ENCODE peak calls at places on chromosomes 6 and 20, in five cellular contexts. One of them, this sample, is unnamed.
A peak's percentile ranks its signal among the peaks of the same experiment; 100 is the strongest.

GRCh38 chr6:76683985-76684384 is 611.5 kb upstream of the IMPG1 start:
- DNase-seq in stimulated activated CD8-positive, alpha-beta memory T cell treated with anti-CD3 and anti-CD28 coated beads, Interleukin-15, amount 100 ng/mL, for 48 hours: no peak
- DNase-seq in stimulated activated naive CD4-positive, alpha-beta T cell: no peak
- DNase-seq in bronchial epithelial cell: no peak
- DNase-seq in colonic mucosa: no peak
- DNase-seq in this sample: no peak

GRCh38 chr6:43723737-43724295 is 36.2 kb upstream of the MRPS18A start:
- DNase-seq in bronchial epithelial cell: peak; percentile 80
- DNase-seq in colonic mucosa: peak; percentile 92
- DNase-seq in stimulated activated CD8-positive, alpha-beta memory T cell treated with anti-CD3 and anti-CD28 coated beads, Interleukin-15, amount 100 ng/mL, for 48 hours: peak; percentile 49
- DNase-seq in stimulated activated naive CD4-positive, alpha-beta T cell: peak; percentile 66
- DNase-seq in this sample: peak; percentile 82

GRCh38 chr6:156280131-156280530 is 497.0 kb upstream of the ARID1B start:
- DNase-seq in stimulated activated naive CD4-positive, alpha-beta T cell: no peak
- DNase-seq in colonic mucosa: no peak
- DNase-seq in stimulated activated CD8-positive, alpha-beta memory T cell treated with anti-CD3 and anti-CD28 coated beads, Interleukin-15, amount 100 ng/mL, for 48 hours: no peak
- DNase-seq in bronchial epithelial cell: no peak
- DNase-seq in this sample: no peak

GRCh38 chr20:12638633-12639360 is 370.0 kb upstream of the SPTLC3 start:
- DNase-seq in bronchial epithelial cell: no peak
- DNase-seq in colonic mucosa: no peak
- DNase-seq in stimulated activated CD8-positive, alpha-beta memory T cell treated with anti-CD3 and anti-CD28 coated beads, Interleukin-15, amount 100 ng/mL, for 48 hours: no peak
- DNase-seq in stimulated activated naive CD4-positive, alpha-beta T cell: no peak
- DNase-seq in this sample: no peak

GRCh38 chr6:20416567-20417345 is 15.1 kb downstream of the E2F3 start:
- DNase-seq in stimulated activated CD8-positive, alpha-beta memory T cell treated with anti-CD3 and anti-CD28 coated beads, Interleukin-15, amount 100 ng/mL, for 48 hours: no peak
- DNase-seq in colonic mucosa: no peak
- DNase-seq in stimulated activated naive CD4-positive, alpha-beta T cell: no peak
- DNase-seq in bronchial epithelial cell: no peak
- DNase-seq in this sample: peak; percentile 20

GRCh38 chr6:118899948-118900347 is 6.0 kb downstream of the ASF1A start:
- DNase-seq in stimulated activated naive CD4-positive, alpha-beta T cell: no peak
- DNase-seq in bronchial epithelial cell: no peak
- DNase-seq in colonic mucosa: no peak
- DNase-seq in stimulated activated CD8-positive, alpha-beta memory T cell treated with anti-CD3 and anti-CD28 coated beads, Interleukin-15, amount 100 ng/mL, for 48 hours: no peak
- DNase-seq in this sample: no peak

GRCh38 chr20:58651823-58652605 is 931 bp downstream of the STX16 start:
- DNase-seq in stimulated activated CD8-positive, alpha-beta memory T cell treated with anti-CD3 and anti-CD28 coated beads, Interleukin-15, amount 100 ng/mL, for 48 hours: no peak
- DNase-seq in stimulated activated naive CD4-positive, alpha-beta T cell: peak; percentile 88
- DNase-seq in colonic mucosa: peak; percentile 74
- DNase-seq in bronchial epithelial cell: peak; percentile 64
- DNase-seq in this sample: peak; percentile 81

GRCh38 chr6:56450882-56451739 is 191.6 kb downstream of the DST start:
- DNase-seq in bronchial epithelial cell: no peak
- DNase-seq in stimulated activated CD8-positive, alpha-beta memory T cell treated with anti-CD3 and anti-CD28 coated beads, Interleukin-15, amount 100 ng/mL, for 48 hours: no peak
- DNase-seq in stimulated activated naive CD4-positive, alpha-beta T cell: no peak
- DNase-seq in colonic mucosa: peak; percentile 23
- DNase-seq in this sample: peak; percentile 16

GRCh38 chr20:34084227-34084923 is 27.7 kb downstream of the EIF2S2 start:
- DNase-seq in stimulated activated naive CD4-positive, alpha-beta T cell: no peak
- DNase-seq in stimulated activated CD8-positive, alpha-beta memory T cell treated with anti-CD3 and anti-CD28 coated beads, Interleukin-15, amount 100 ng/mL, for 48 hours: no peak
- DNase-seq in bronchial epithelial cell: no peak
- DNase-seq in colonic mucosa: no peak
- DNase-seq in this sample: no peak

GRCh38 chr6:167573461-167574215 is 248.8 kb downstream of the TTLL2 start:
- DNase-seq in stimulated activated CD8-positive, alpha-beta memory T cell treated with anti-CD3 and anti-CD28 coated beads, Interleukin-15, amount 100 ng/mL, for 48 hours: no peak
- DNase-seq in bronchial epithelial cell: no peak
- DNase-seq in stimulated activated naive CD4-positive, alpha-beta T cell: no peak
- DNase-seq in colonic mucosa: peak; percentile 12
- DNase-seq in this sample: no peak

GRCh38 chr6:151690768-151691562 is 116.5 kb upstream of the ESR1 start:
- DNase-seq in colonic mucosa: no peak
- DNase-seq in bronchial epithelial cell: no peak
- DNase-seq in stimulated activated CD8-positive, alpha-beta memory T cell treated with anti-CD3 and anti-CD28 coated beads, Interleukin-15, amount 100 ng/mL, for 48 hours: no peak
- DNase-seq in stimulated activated naive CD4-positive, alpha-beta T cell: peak; percentile 50
- DNase-seq in this sample: no peak

GRCh38 chr20:50895111-50895830 is 36.0 kb downstream of the ADNP start:
- DNase-seq in colonic mucosa: no peak
- DNase-seq in bronchial epithelial cell: no peak
- DNase-seq in stimulated activated naive CD4-positive, alpha-beta T cell: no peak
- DNase-seq in stimulated activated CD8-positive, alpha-beta memory T cell treated with anti-CD3 and anti-CD28 coated beads, Interleukin-15, amount 100 ng/mL, for 48 hours: no peak
- DNase-seq in this sample: no peak

GRCh38 chr20:33830371-33830770 is 19.2 kb downstream of the CHMP4B start:
- DNase-seq in stimulated activated naive CD4-positive, alpha-beta T cell: no peak
- DNase-seq in colonic mucosa: no peak
- DNase-seq in stimulated activated CD8-positive, alpha-beta memory T cell treated with anti-CD3 and anti-CD28 coated beads, Interleukin-15, amount 100 ng/mL, for 48 hours: no peak
- DNase-seq in bronchial epithelial cell: no peak
- DNase-seq in this sample: no peak

GRCh38 chr6:26172496-26172958 is 85.3 kb downstream of the HFE start:
- DNase-seq in stimulated activated naive CD4-positive, alpha-beta T cell: no peak
- DNase-seq in colonic mucosa: peak; percentile 51
- DNase-seq in bronchial epithelial cell: peak; percentile 33
- DNase-seq in stimulated activated CD8-positive, alpha-beta memory T cell treated with anti-CD3 and anti-CD28 coated beads, Interleukin-15, amount 100 ng/mL, for 48 hours: no peak
- DNase-seq in this sample: peak; percentile 58

GRCh38 chr6:27814665-27815424 is 97.4 kb downstream of the OR2B2 start:
- DNase-seq in colonic mucosa: peak; percentile 85
- DNase-seq in bronchial epithelial cell: peak; percentile 90
- DNase-seq in stimulated activated CD8-positive, alpha-beta memory T cell treated with anti-CD3 and anti-CD28 coated beads, Interleukin-15, amount 100 ng/mL, for 48 hours: no peak
- DNase-seq in stimulated activated naive CD4-positive, alpha-beta T cell: peak; percentile 89
- DNase-seq in this sample: peak; percentile 97

GRCh38 chr6:145623231-145623630 is 112.1 kb downstream of the EPM2A start:
- DNase-seq in colonic mucosa: no peak
- DNase-seq in stimulated activated CD8-positive, alpha-beta memory T cell treated with anti-CD3 and anti-CD28 coated beads, Interleukin-15, amount 100 ng/mL, for 48 hours: no peak
- DNase-seq in stimulated activated naive CD4-positive, alpha-beta T cell: no peak
- DNase-seq in bronchial epithelial cell: no peak
- DNase-seq in this sample: no peak

GRCh38 chr20:23629017-23629541 is 8.7 kb downstream of the CST3 start:
- DNase-seq in stimulated activated naive CD4-positive, alpha-beta T cell: no peak
- DNase-seq in colonic mucosa: peak; percentile 81
- DNase-seq in stimulated activated CD8-positive, alpha-beta memory T cell treated with anti-CD3 and anti-CD28 coated beads, Interleukin-15, amount 100 ng/mL, for 48 hours: no peak
- DNase-seq in bronchial epithelial cell: peak; percentile 95
- DNase-seq in this sample: peak; percentile 93

GRCh38 chr6:136550045-136550329 is 235 bp downstream of the MAP7 start:
- DNase-seq in bronchial epithelial cell: no peak
- DNase-seq in colonic mucosa: no peak
- DNase-seq in stimulated activated naive CD4-positive, alpha-beta T cell: no peak
- DNase-seq in stimulated activated CD8-positive, alpha-beta memory T cell treated with anti-CD3 and anti-CD28 coated beads, Interleukin-15, amount 100 ng/mL, for 48 hours: no peak
- DNase-seq in this sample: peak; percentile 13

GRCh38 chr6:155628315-155628714 is 172.7 kb upstream of the NOX3 start:
- DNase-seq in stimulated activated CD8-positive, alpha-beta memory T cell treated with anti-CD3 and anti-CD28 coated beads, Interleukin-15, amount 100 ng/mL, for 48 hours: peak; percentile 9
- DNase-seq in stimulated activated naive CD4-positive, alpha-beta T cell: no peak
- DNase-seq in colonic mucosa: no peak
- DNase-seq in bronchial epithelial cell: no peak
- DNase-seq in this sample: no peak

GRCh38 chr6:7960141-7960540 is 49.6 kb upstream of the TXNDC5 start:
- DNase-seq in colonic mucosa: no peak
- DNase-seq in stimulated activated CD8-positive, alpha-beta memory T cell treated with anti-CD3 and anti-CD28 coated beads, Interleukin-15, amount 100 ng/mL, for 48 hours: no peak
- DNase-seq in bronchial epithelial cell: no peak
- DNase-seq in stimulated activated naive CD4-positive, alpha-beta T cell: no peak
- DNase-seq in this sample: peak; percentile 59

GRCh38 chr20:63293456-63293855 is 470 bp downstream of the COL20A1 start:
- DNase-seq in stimulated activated naive CD4-positive, alpha-beta T cell: no peak
- DNase-seq in colonic mucosa: no peak
- DNase-seq in bronchial epithelial cell: no peak
- DNase-seq in stimulated activated CD8-positive, alpha-beta memory T cell treated with anti-CD3 and anti-CD28 coated beads, Interleukin-15, amount 100 ng/mL, for 48 hours: no peak
- DNase-seq in this sample: no peak

GRCh38 chr6:77403424-77403823 is 59.9 kb downstream of the HTR1B start:
- DNase-seq in colonic mucosa: no peak
- DNase-seq in stimulated activated CD8-positive, alpha-beta memory T cell treated with anti-CD3 and anti-CD28 coated beads, Interleukin-15, amount 100 ng/mL, for 48 hours: no peak
- DNase-seq in bronchial epithelial cell: peak; percentile 57
- DNase-seq in stimulated activated naive CD4-positive, alpha-beta T cell: no peak
- DNase-seq in this sample: no peak

GRCh38 chr6:114084327-114084890 is 113.5 kb upstream of the HDAC2 start:
- DNase-seq in bronchial epithelial cell: no peak
- DNase-seq in colonic mucosa: no peak
- DNase-seq in stimulated activated CD8-positive, alpha-beta memory T cell treated with anti-CD3 and anti-CD28 coated beads, Interleukin-15, amount 100 ng/mL, for 48 hours: no peak
- DNase-seq in stimulated activated naive CD4-positive, alpha-beta T cell: no peak
- DNase-seq in this sample: no peak

GRCh38 chr20:33408716-33409654 is 7.7 kb upstream of the CDK5RAP1 start:
- DNase-seq in stimulated activated CD8-positive, alpha-beta memory T cell treated with anti-CD3 and anti-CD28 coated beads, Interleukin-15, amount 100 ng/mL, for 48 hours: no peak
- DNase-seq in bronchial epithelial cell: no peak
- DNase-seq in stimulated activated naive CD4-positive, alpha-beta T cell: no peak
- DNase-seq in colonic mucosa: no peak
- DNase-seq in this sample: no peak

GRCh38 chr6:147141690-147142308 is 62.4 kb upstream of the STXBP5 start:
- DNase-seq in bronchial epithelial cell: peak; percentile 72
- DNase-seq in stimulated activated CD8-positive, alpha-beta memory T cell treated with anti-CD3 and anti-CD28 coated beads, Interleukin-15, amount 100 ng/mL, for 48 hours: no peak
- DNase-seq in colonic mucosa: no peak
- DNase-seq in stimulated activated naive CD4-positive, alpha-beta T cell: no peak
- DNase-seq in this sample: no peak

GRCh38 chr20:52622086-52622485 is 350.1 kb upstream of the TSHZ2 start:
- DNase-seq in stimulated activated CD8-positive, alpha-beta memory T cell treated with anti-CD3 and anti-CD28 coated beads, Interleukin-15, amount 100 ng/mL, for 48 hours: no peak
- DNase-seq in bronchial epithelial cell: peak; percentile 25
- DNase-seq in colonic mucosa: no peak
- DNase-seq in stimulated activated naive CD4-positive, alpha-beta T cell: no peak
- DNase-seq in this sample: no peak

GRCh38 chr6:106773482-106773881 is 144.1 kb downstream of the QRSL1 start:
- DNase-seq in stimulated activated CD8-positive, alpha-beta memory T cell treated with anti-CD3 and anti-CD28 coated beads, Interleukin-15, amount 100 ng/mL, for 48 hours: no peak
- DNase-seq in bronchial epithelial cell: peak; percentile 77
- DNase-seq in stimulated activated naive CD4-positive, alpha-beta T cell: no peak
- DNase-seq in colonic mucosa: no peak
- DNase-seq in this sample: no peak

GRCh38 chr6:126548301-126548700 is 208.4 kb downstream of the CENPW start:
- DNase-seq in stimulated activated naive CD4-positive, alpha-beta T cell: no peak
- DNase-seq in stimulated activated CD8-positive, alpha-beta memory T cell treated with anti-CD3 and anti-CD28 coated beads, Interleukin-15, amount 100 ng/mL, for 48 hours: no peak
- DNase-seq in bronchial epithelial cell: no peak
- DNase-seq in colonic mucosa: no peak
- DNase-seq in this sample: no peak

GRCh38 chr20:23048283-23049200 is 930 bp downstream of the THBD start:
- DNase-seq in colonic mucosa: peak; percentile 32
- DNase-seq in stimulated activated naive CD4-positive, alpha-beta T cell: no peak
- DNase-seq in stimulated activated CD8-positive, alpha-beta memory T cell treated with anti-CD3 and anti-CD28 coated beads, Interleukin-15, amount 100 ng/mL, for 48 hours: peak; percentile 14
- DNase-seq in bronchial epithelial cell: peak; percentile 33
- DNase-seq in this sample: peak; percentile 81

This sample was measured in dermis blood vessel endothelial cell.